ENCODE peak calls at places on chromosomes 13 and 19, in seven cellular contexts. One of them, this sample, is unnamed.

GRCh38 chr13:48600374-48601364 is 53.1 kb upstream of the CYSLTR2 start:
- DNase-seq in astrocyte: peak
- DNase-seq in NCI-H1417: no peak
- DNase-seq in progenitor cell of endocrine pancreas: no peak
- DNase-seq in activated effector memory CD4-positive, alpha-beta T cell treated with anti-CD3 and anti-CD28 coated beads, Interleukin-2, amount 50 U/mL, for 16 hours: no peak
- DNase-seq in IMR-90: peak
- DNase-seq in MM.1S: no peak
- DNase-seq in this sample: no peak

GRCh38 chr19:5036733-5037681 is 68.1 kb downstream of the KDM4B start:
- DNase-seq in MM.1S: no peak
- DNase-seq in IMR-90: peak
- DNase-seq in astrocyte: peak
- DNase-seq in activated effector memory CD4-positive, alpha-beta T cell treated with anti-CD3 and anti-CD28 coated beads, Interleukin-2, amount 50 U/mL, for 16 hours: no peak
- DNase-seq in progenitor cell of endocrine pancreas: no peak
- DNase-seq in NCI-H1417: peak
- DNase-seq in this sample: no peak

GRCh38 chr19:13574933-13575332 is 68.7 kb upstream of the CACNA1A start:
- DNase-seq in astrocyte: no peak
- DNase-seq in IMR-90: peak
- DNase-seq in MM.1S: no peak
- DNase-seq in activated effector memory CD4-positive, alpha-beta T cell treated with anti-CD3 and anti-CD28 coated beads, Interleukin-2, amount 50 U/mL, for 16 hours: no peak
- DNase-seq in NCI-H1417: no peak
- DNase-seq in progenitor cell of endocrine pancreas: no peak
- DNase-seq in this sample: no peak

GRCh38 chr13:102195566-102196462 is 206.0 kb downstream of the FGF14 start:
- DNase-seq in NCI-H1417: peak
- DNase-seq in astrocyte: peak
- DNase-seq in IMR-90: peak
- DNase-seq in progenitor cell of endocrine pancreas: no peak
- DNase-seq in MM.1S: no peak
- DNase-seq in activated effector memory CD4-positive, alpha-beta T cell treated with anti-CD3 and anti-CD28 coated beads, Interleukin-2, amount 50 U/mL, for 16 hours: no peak
- DNase-seq in this sample: no peak

GRCh38 chr13:66751691-66752090 is 478.4 kb downstream of the PCDH9 start:
- DNase-seq in progenitor cell of endocrine pancreas: no peak
- DNase-seq in NCI-H1417: no peak
- DNase-seq in MM.1S: peak
- DNase-seq in activated effector memory CD4-positive, alpha-beta T cell treated with anti-CD3 and anti-CD28 coated beads, Interleukin-2, amount 50 U/mL, for 16 hours: no peak
- DNase-seq in astrocyte: no peak
- DNase-seq in IMR-90: no peak
- DNase-seq in this sample: no peak

GRCh38 chr13:48184260-48184659 is 48.7 kb upstream of the ITM2B start:
- DNase-seq in activated effector memory CD4-positive, alpha-beta T cell treated with anti-CD3 and anti-CD28 coated beads, Interleukin-2, amount 50 U/mL, for 16 hours: no peak
- DNase-seq in astrocyte: no peak
- DNase-seq in NCI-H1417: no peak
- DNase-seq in IMR-90: no peak
- DNase-seq in progenitor cell of endocrine pancreas: no peak
- DNase-seq in MM.1S: no peak
- DNase-seq in this sample: no peak

GRCh38 chr13:48144413-48145035 is 49.6 kb upstream of the MED4 start:
- DNase-seq in progenitor cell of endocrine pancreas: no peak
- DNase-seq in IMR-90: peak
- DNase-seq in activated effector memory CD4-positive, alpha-beta T cell treated with anti-CD3 and anti-CD28 coated beads, Interleukin-2, amount 50 U/mL, for 16 hours: no peak
- DNase-seq in MM.1S: no peak
- DNase-seq in NCI-H1417: no peak
- DNase-seq in astrocyte: peak
- DNase-seq in this sample: no peak

GRCh38 chr13:60226507-60226906 is 62.8 kb upstream of the DIAPH3 start:
- DNase-seq in MM.1S: no peak
- DNase-seq in progenitor cell of endocrine pancreas: no peak
- DNase-seq in activated effector memory CD4-positive, alpha-beta T cell treated with anti-CD3 and anti-CD28 coated beads, Interleukin-2, amount 50 U/mL, for 16 hours: no peak
- DNase-seq in astrocyte: peak
- DNase-seq in NCI-H1417: peak
- DNase-seq in IMR-90: peak
- DNase-seq in this sample: no peak

GRCh38 chr19:36460046-36460445 is 29.3 kb downstream of the ZNF566 start:
- DNase-seq in IMR-90: peak
- DNase-seq in progenitor cell of endocrine pancreas: no peak
- DNase-seq in MM.1S: no peak
- DNase-seq in activated effector memory CD4-positive, alpha-beta T cell treated with anti-CD3 and anti-CD28 coated beads, Interleukin-2, amount 50 U/mL, for 16 hours: no peak
- DNase-seq in NCI-H1417: no peak
- DNase-seq in astrocyte: peak
- DNase-seq in this sample: no peak

GRCh38 chr19:41960973-41961372 is 1.9 kb upstream of the RABAC1 start:
- DNase-seq in activated effector memory CD4-positive, alpha-beta T cell treated with anti-CD3 and anti-CD28 coated beads, Interleukin-2, amount 50 U/mL, for 16 hours: no peak
- DNase-seq in progenitor cell of endocrine pancreas: no peak
- DNase-seq in NCI-H1417: no peak
- DNase-seq in astrocyte: no peak
- DNase-seq in IMR-90: no peak
- DNase-seq in MM.1S: no peak
- DNase-seq in this sample: no peak

GRCh38 chr13:78881746-78882145 is 222.8 kb upstream of the OBI1 start:
- DNase-seq in progenitor cell of endocrine pancreas: no peak
- DNase-seq in astrocyte: no peak
- DNase-seq in NCI-H1417: peak
- DNase-seq in IMR-90: no peak
- DNase-seq in MM.1S: no peak
- DNase-seq in activated effector memory CD4-positive, alpha-beta T cell treated with anti-CD3 and anti-CD28 coated beads, Interleukin-2, amount 50 U/mL, for 16 hours: no peak
- DNase-seq in this sample: no peak

GRCh38 chr13:30026093-30026492 is 175.7 kb upstream of the UBL3 start:
- DNase-seq in IMR-90: peak
- DNase-seq in progenitor cell of endocrine pancreas: no peak
- DNase-seq in astrocyte: peak
- DNase-seq in activated effector memory CD4-positive, alpha-beta T cell treated with anti-CD3 and anti-CD28 coated beads, Interleukin-2, amount 50 U/mL, for 16 hours: no peak
- DNase-seq in MM.1S: no peak
- DNase-seq in NCI-H1417: no peak
- DNase-seq in this sample: no peak

GRCh38 chr13:23695711-23696512 is 125.7 kb downstream of the TNFRSF19 start:
- DNase-seq in activated effector memory CD4-positive, alpha-beta T cell treated with anti-CD3 and anti-CD28 coated beads, Interleukin-2, amount 50 U/mL, for 16 hours: peak
- DNase-seq in NCI-H1417: no peak
- DNase-seq in astrocyte: no peak
- DNase-seq in progenitor cell of endocrine pancreas: no peak
- DNase-seq in IMR-90: no peak
- DNase-seq in MM.1S: no peak
- DNase-seq in this sample: peak

GRCh38 chr13:60258349-60258748 is 94.6 kb upstream of the DIAPH3 start:
- DNase-seq in MM.1S: no peak
- DNase-seq in IMR-90: no peak
- DNase-seq in NCI-H1417: no peak
- DNase-seq in astrocyte: no peak
- DNase-seq in activated effector memory CD4-positive, alpha-beta T cell treated with anti-CD3 and anti-CD28 coated beads, Interleukin-2, amount 50 U/mL, for 16 hours: no peak
- DNase-seq in progenitor cell of endocrine pancreas: no peak
- DNase-seq in this sample: no peak

GRCh38 chr19:39078436-39079200 is 5.5 kb upstream of the ACP7 start:
- DNase-seq in astrocyte: peak
- DNase-seq in IMR-90: peak
- DNase-seq in progenitor cell of endocrine pancreas: no peak
- DNase-seq in NCI-H1417: no peak
- DNase-seq in activated effector memory CD4-positive, alpha-beta T cell treated with anti-CD3 and anti-CD28 coated beads, Interleukin-2, amount 50 U/mL, for 16 hours: no peak
- DNase-seq in MM.1S: no peak
- DNase-seq in this sample: no peak

GRCh38 chr13:49248433-49249002 is 793 bp downstream of the CDADC1 start:
- DNase-seq in IMR-90: peak
- DNase-seq in MM.1S: peak
- DNase-seq in progenitor cell of endocrine pancreas: no peak
- DNase-seq in NCI-H1417: no peak
- DNase-seq in astrocyte: peak
- DNase-seq in activated effector memory CD4-positive, alpha-beta T cell treated with anti-CD3 and anti-CD28 coated beads, Interleukin-2, amount 50 U/mL, for 16 hours: no peak
- DNase-seq in this sample: no peak

This sample was measured in GM12891.